ENCODE peak calls at places on chromosomes 2 and 18, in six cellular contexts. Y is GM12891, Q is gastrocnemius medialis, G is ovary, W is stomach, V is adrenal gland. K is an unnamed sample.

GRCh38 chr2:172179045-172179742 is 76.5 kb upstream of the DLX2 start:
- DNase-seq in W (no peak), Y (no peak), Q (no peak), G (no peak), V (no peak), K (no peak)

GRCh38 chr18:12939161-12939560 is 8.7 kb upstream of the SEH1L start:
- DNase-seq in G (no peak), W (no peak), Y (no peak), Q (no peak), V (no peak), K (no peak)

GRCh38 chr2:176595986-176596385 is 326.7 kb downstream of the MTX2 start:
- DNase-seq in G (no peak), Y (no peak), V (no peak), Q (no peak), W (no peak), K (no peak)

GRCh38 chr2:165544897-165545296 is 75.4 kb downstream of the CSRNP3 start:
- DNase-seq in W (no peak), Y (no peak), Q (no peak), V (no peak), G (no peak), K (no peak)

GRCh38 chr18:57738078-57738477 is 65.0 kb downstream of the ATP8B1 start:
- DNase-seq in W (no peak), V (no peak), Y (no peak), Q (no peak), G (no peak), K (no peak)

GRCh38 chr18:3903341-3903740 is 453.4 kb downstream of the TGIF1 start:
- DNase-seq in Q (no peak), G (no peak), W (no peak), V (no peak), Y (no peak), K (no peak)

GRCh38 chr2:171102802-171103201 is 57.9 kb downstream of the TLK1 start:
- DNase-seq in V (no peak), Y (no peak), G (no peak), Q (no peak), W (no peak), K (no peak)

GRCh38 chr2:191304939-191305875 is 60.0 kb downstream of the MYO1B start:
- DNase-seq in W (no peak), Y (no peak), Q (peak; percentile 60), G (peak; percentile 55), V (peak; percentile 35), K (no peak)

GRCh38 chr2:182366625-182367024 is 60.2 kb downstream of the PDE1A start:
- DNase-seq in V (no peak), Q (peak; percentile 53), Y (no peak), G (no peak), W (no peak), K (no peak)

GRCh38 chr2:121880283-121880682 is 124.8 kb downstream of the TSN start:
- DNase-seq in W (no peak), Q (no peak), Y (no peak), G (no peak), V (no peak), K (no peak)

GRCh38 chr2:233414273-233414654 is 60.0 kb downstream of the DGKD start:
- DNase-seq in W (peak; percentile 28), Q (peak; percentile 90), V (no peak), Y (no peak), G (no peak), K (peak; percentile 16)

DNA sequence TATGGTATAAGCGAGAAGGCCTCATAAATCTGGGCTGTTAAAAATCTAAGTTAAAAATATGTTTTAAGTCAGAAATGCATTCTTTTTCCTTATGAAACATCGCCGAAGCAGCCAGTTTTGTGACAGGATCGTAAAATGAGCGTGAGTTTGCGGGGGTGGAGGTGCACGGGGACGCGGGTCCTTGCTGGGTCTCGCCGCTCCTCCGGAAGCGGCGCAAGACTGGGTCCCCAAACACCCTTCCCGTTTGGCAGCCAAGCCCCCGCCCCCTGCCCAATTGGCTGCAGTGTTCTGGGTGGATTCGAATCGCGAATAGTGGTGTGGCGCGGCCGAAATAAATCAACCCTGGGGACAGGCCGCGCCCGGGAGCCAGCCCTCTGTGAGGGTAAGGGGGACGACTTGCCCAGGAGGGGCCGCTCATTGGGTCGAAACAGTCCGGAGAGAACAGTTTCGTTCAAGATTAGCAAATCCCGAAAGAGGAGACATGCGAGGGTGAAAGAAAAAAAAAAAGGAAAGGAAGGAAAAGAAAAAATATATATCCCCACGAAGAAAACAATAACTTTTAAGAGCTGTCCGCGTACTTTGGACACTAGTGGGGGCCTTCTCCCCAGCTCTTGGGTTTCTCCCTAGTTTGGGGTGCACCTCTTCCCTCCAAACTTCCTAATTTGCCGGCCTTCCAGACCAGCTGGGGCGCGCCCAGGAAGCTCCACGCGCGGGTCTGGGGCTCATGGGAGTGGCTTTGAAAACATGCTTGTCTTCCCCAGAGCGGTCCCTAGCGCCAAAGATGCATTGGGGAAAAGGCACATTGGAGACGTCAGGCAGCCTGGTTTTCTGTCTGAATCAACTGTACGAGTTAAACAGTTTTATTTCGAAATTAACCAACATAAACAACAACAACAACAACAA is 3.1 kb upstream of the GATA6 start:
- DNase-seq in V (peak; percentile 89), Y (no peak), G (peak; percentile 84), Q (no peak), W (peak; percentile 69), K (no peak)
- TF ChIP-seq POLR2A in V (peak; percentile 81), Y (no peak), G (peak; percentile 51), Q (no peak), W (no peak), K (no peak)

DNA sequence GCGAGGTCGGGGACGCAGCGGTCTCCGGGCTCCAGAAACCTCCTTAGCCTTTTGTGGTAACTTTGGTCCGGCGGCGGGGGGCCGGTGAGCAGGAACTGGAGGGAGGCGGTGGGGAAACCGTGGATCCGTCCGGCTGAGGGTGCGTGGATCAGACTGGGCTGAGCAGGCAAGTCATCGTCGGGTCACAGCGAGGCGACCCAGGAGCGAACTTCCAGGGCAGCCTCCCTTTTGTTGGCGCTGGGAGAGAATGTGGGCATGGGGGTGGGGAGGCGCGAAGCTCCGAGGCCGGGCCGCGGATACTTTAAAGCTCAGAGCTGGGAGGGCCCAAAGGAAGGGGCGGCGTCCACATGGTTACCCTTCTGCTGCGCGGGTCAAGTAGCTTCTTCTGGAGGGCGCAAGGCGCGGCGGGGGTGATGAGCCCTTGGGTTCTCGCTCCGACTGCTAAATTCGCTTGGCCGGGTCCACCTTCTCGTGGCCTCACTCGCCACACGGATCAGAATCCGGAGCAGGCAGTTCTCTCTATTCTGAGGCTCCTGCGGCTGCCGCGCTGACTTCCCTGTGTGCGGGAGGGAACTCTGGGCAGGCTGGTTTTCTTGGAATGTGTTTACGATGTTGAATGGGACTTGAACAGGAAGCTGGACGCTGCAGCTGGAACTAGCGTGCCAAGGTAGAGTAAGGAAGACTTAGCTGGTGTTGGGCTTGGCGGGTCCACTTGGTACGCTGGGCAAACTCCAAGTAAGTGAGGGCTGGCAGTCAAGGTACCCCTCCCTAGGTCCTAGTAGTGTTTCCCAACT is 969 bp downstream of the GULP1 start:
- DNase-seq in G (peak; percentile 78), W (peak; percentile 89), Q (peak; percentile 69), V (peak; percentile 81), Y (no peak), K (peak; percentile 59)
- TF ChIP-seq POLR2A in G (peak; percentile 40), W (no peak), Q (peak; percentile 62), V (peak; percentile 81), Y (no peak), K (peak; percentile 23)

GRCh38 chr2:56047136-56047535 is 123.6 kb upstream of the EFEMP1 start:
- DNase-seq in W (no peak), Y (no peak), Q (no peak), V (no peak), G (no peak), K (no peak)
- TF ChIP-seq POLR2A in W (no peak), Y (no peak), Q (no peak), V (no peak), G (no peak), K (no peak)

GRCh38 chr2:223043164-223043941 is 8.6 kb upstream of the KCNE4 start:
- DNase-seq in G (no peak), W (no peak), Y (no peak), V (no peak), Q (no peak), K (no peak)

GRCh38 chr2:223042704-223043118 is 9.3 kb upstream of the KCNE4 start:
- DNase-seq in W (no peak), G (no peak), Q (no peak), V (no peak), Y (no peak), K (no peak)

GRCh38 chr2:223040527-223040926 is 11.5 kb upstream of the KCNE4 start:
- DNase-seq in W (no peak), V (no peak), G (no peak), Y (no peak), Q (no peak), K (no peak)

GRCh38 chr2:223042284-223042683 is 9.7 kb upstream of the KCNE4 start:
- DNase-seq in W (no peak), Q (no peak), V (no peak), Y (no peak), G (no peak), K (no peak)

DNA sequence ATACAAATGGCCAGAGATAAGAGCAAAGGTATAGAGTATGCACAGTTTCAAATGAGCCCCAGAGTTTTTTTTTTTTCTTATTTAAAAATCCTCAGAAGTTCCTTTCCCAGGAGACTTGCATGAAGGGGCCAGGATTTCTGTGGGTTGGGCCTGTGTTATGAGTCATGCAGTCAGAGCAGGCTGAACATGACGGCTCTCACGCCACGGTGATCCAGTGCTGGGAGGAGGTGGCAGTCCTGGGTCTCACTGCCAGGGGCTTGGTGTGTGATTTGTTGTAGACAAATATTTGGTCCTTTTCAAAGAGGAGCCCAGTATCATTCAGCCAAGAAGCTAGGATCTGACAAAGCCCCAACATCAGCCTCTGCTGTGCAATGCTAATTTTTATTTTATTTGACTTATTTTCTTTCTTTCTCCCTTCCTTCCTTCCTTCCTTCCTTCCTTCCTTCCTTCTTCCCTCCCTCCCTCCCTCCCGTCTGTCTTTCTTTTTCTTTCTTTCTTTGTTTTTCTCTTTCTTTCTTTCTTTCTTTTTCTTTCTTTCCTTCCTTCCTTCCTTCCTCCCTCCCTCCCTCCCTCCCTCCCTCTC is 10.4 kb upstream of the KCNE4 start:
- DNase-seq in V (peak; percentile 70), Y (no peak), Q (peak; percentile 56), W (peak; percentile 74), G (peak; percentile 65), K (no peak)
- TF ChIP-seq POLR2A in V (no peak), Y (no peak), Q (peak; percentile 19), W (no peak), G (no peak), K (no peak)

GRCh38 chr2:231605607-231606091 is 13.0 kb downstream of the TEX44 start:
- DNase-seq in Q (peak; percentile 54), V (peak; percentile 48), Y (no peak), W (no peak), G (peak; percentile 48), K (no peak)

GRCh38 chr2:231604685-231605606 is 12.3 kb downstream of the TEX44 start:
- DNase-seq in Q (peak; percentile 98), W (peak; percentile 100), V (peak; percentile 100), Y (peak; percentile 98), G (peak; percentile 99), K (peak; percentile 98)

GRCh38 chr2:231601356-231602229 is 8.9 kb downstream of the TEX44 start:
- DNase-seq in W (peak; percentile 92), G (peak; percentile 75), Y (peak; percentile 69), Q (peak; percentile 77), V (peak; percentile 92), K (peak; percentile 85)

GRCh38 chr2:231602874-231603467 is 10.3 kb downstream of the TEX44 start:
- DNase-seq in G (no peak), Y (no peak), W (no peak), V (no peak), Q (no peak), K (no peak)

GRCh38 chr2:231604101-231604684 is 11.5 kb downstream of the TEX44 start:
- DNase-seq in V (peak; percentile 65), Y (peak; percentile 61), W (peak; percentile 51), Q (peak; percentile 50), G (peak; percentile 78), K (peak; percentile 65)
- TF ChIP-seq POLR2A in V (peak; percentile 86), Y (no peak), W (no peak), Q (peak; percentile 89), G (peak; percentile 85), K (peak; percentile 11)